ENCODE peak calls at places on chromosomes 3 and 15, in five cellular contexts. V, X, D, G and B are unnamed samples.

GRCh38 chr3:16101295-16102186 is 72.9 kb upstream of the GALNT15 start:
- DNase-seq in V (no peak), X (peak), D (no peak), G (peak), B (peak)

GRCh38 chr3:165868088-165868487 is 30.9 kb upstream of the BCHE start:
- DNase-seq in V (no peak), X (no peak), D (no peak), G (no peak), B (no peak)

GRCh38 chr3:58164199-58164879 is 46.4 kb downstream of the DNASE1L3 start:
- DNase-seq in V (no peak), X (no peak), D (no peak), G (no peak), B (no peak)

GRCh38 chr15:32029862-32030781 is at the start of gene CHRNA7:
- DNase-seq in V (peak), X (peak), D (no peak), G (no peak), B (peak)

GRCh38 chr3:159077860-159078259 is 276.0 kb downstream of the MFSD1 start:
- DNase-seq in V (no peak), X (no peak), D (no peak), G (no peak), B (no peak)

GRCh38 chr3:27428446-27428845 is 55.7 kb downstream of the SLC4A7 start:
- DNase-seq in V (no peak), X (no peak), D (no peak), G (no peak), B (no peak)

GRCh38 chr3:143266512-143266911 is 146.9 kb downstream of the CHST2 start:
- DNase-seq in V (no peak), X (no peak), D (no peak), G (no peak), B (no peak)

GRCh38 chr3:143122608-143123352 is 3.2 kb downstream of the CHST2 start:
- DNase-seq in V (no peak), X (no peak), D (no peak), G (no peak), B (no peak)

GRCh38 chr15:41276821-41277220 is 45.8 kb downstream of the CHP1 start:
- DNase-seq in V (no peak), X (no peak), D (no peak), G (no peak), B (no peak)

GRCh38 chr15:67154249-67154648 is 88.8 kb downstream of the SMAD3 start:
- DNase-seq in V (no peak), X (no peak), D (no peak), G (no peak), B (no peak)

GRCh38 chr3:56966509-56966908 is 94.0 kb upstream of the SPATA12 start:
- DNase-seq in V (no peak), X (no peak), D (no peak), G (no peak), B (no peak)

GRCh38 chr3:38558864-38559263 is 62.7 kb downstream of the EXOG start:
- DNase-seq in V (no peak), X (no peak), D (no peak), G (no peak), B (no peak)

GRCh38 chr3:139559541-139559940 is 20.0 kb upstream of the RBP1 start:
- DNase-seq in V (no peak), X (no peak), D (no peak), G (no peak), B (no peak)

GRCh38 chr3:134083626-134084229 is 54.0 kb upstream of the SLCO2A1 start:
- DNase-seq in V (no peak), X (no peak), D (no peak), G (no peak), B (no peak)

GRCh38 chr3:188687389-188687788 is 484.4 kb upstream of the TPRG1 start:
- DNase-seq in V (no peak), X (no peak), D (no peak), G (no peak), B (no peak)

GRCh38 chr3:176872771-176873209 is 324.5 kb downstream of the TBL1XR1 start:
- DNase-seq in V (peak), X (peak), D (peak), G (peak), B (peak)

GRCh38 chr3:8451696-8452095 is 49.9 kb upstream of the LMCD1 start:
- DNase-seq in V (no peak), X (no peak), D (no peak), G (no peak), B (no peak)

GRCh38 chr3:45896956-45897355 is 10.6 kb downstream of the CCR9 start:
- DNase-seq in V (no peak), X (no peak), D (no peak), G (no peak), B (no peak)

GRCh38 chr3:122944671-122945151 is 82.9 kb downstream of the SEMA5B start:
- DNase-seq in V (no peak), X (no peak), D (no peak), G (no peak), B (no peak)

GRCh38 chr3:48411041-48411588 is 18.8 kb downstream of the PLXNB1 start:
- DNase-seq in V (no peak), X (no peak), D (no peak), G (no peak), B (no peak)

GRCh38 chr3:177426151-177426904 is 229.0 kb upstream of the TBL1XR1 start:
- DNase-seq in V (no peak), X (no peak), D (no peak), G (no peak), B (no peak)

GRCh38 chr15:59817834-59818233 is 128.7 kb upstream of the BNIP2 start:
- DNase-seq in V (no peak), X (no peak), D (no peak), G (no peak), B (no peak)

GRCh38 chr3:196339493-196340254 is 1.5 kb upstream of the TM4SF19 start:
- DNase-seq in V (peak), X (no peak), D (no peak), G (no peak), B (peak)

GRCh38 chr3:150078983-150079739 is 108.5 kb upstream of the PFN2 start:
- DNase-seq in V (no peak), X (no peak), D (no peak), G (no peak), B (no peak)

GRCh38 chr3:73030073-73030597 is 31.3 kb upstream of the EBLN2 start:
- DNase-seq in V (no peak), X (no peak), D (no peak), G (no peak), B (no peak)

GRCh38 chr3:42655331-42655888 is 1.9 kb downstream of the ZBTB47 start:
- DNase-seq in V (no peak), X (no peak), D (no peak), G (no peak), B (no peak)

GRCh38 chr3:156906275-156906674 is 80.1 kb downstream of the LEKR1 start:
- DNase-seq in V (no peak), X (no peak), D (no peak), G (no peak), B (no peak)

GRCh38 chr3:197847866-197848401 is 56.9 kb downstream of the LRCH3 start:
- DNase-seq in V (no peak), X (no peak), D (peak), G (no peak), B (no peak)

DNA sequence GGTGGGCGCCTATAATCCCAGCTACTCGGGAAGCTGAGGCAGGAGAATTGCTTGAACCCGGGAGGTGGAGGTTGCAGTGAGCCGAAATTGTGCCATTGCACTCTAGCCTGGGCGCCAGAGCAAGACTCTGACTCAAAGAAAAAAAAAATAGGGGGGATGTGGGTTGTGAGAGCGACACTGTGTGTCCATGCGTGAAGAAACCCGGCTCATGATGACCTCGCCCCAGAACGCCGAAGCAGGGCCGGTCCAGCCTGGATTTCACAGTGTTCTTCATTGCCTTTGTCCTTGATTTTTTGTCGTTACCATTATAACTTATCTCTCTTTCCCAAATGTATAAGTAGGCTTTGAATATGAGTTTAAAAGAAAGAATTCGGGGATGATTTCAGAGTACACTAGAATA is 128.7 kb downstream of the PGPEP1L start:
- DNase-seq in V (no peak), X (no peak), D (no peak), G (no peak), B (no peak)
- TF ChIP-seq SRF in V (no peak), X (no peak), D (no peak), G (no peak), B (no peak)

GRCh38 chr3:191003742-191004141 is 141.2 kb upstream of the GMNC start:
- DNase-seq in V (no peak), X (no peak), D (no peak), G (no peak), B (no peak)

GRCh38 chr3:191008074-191008473 is 145.6 kb upstream of the GMNC start:
- DNase-seq in V (no peak), X (no peak), D (no peak), G (no peak), B (no peak)

GRCh38 chr3:191005790-191006189 is 143.3 kb upstream of the GMNC start:
- DNase-seq in V (no peak), X (no peak), D (no peak), G (peak), B (no peak)
- TF ChIP-seq SP1 in V (no peak), X (no peak), D (no peak), G (no peak), B (no peak)

GRCh38 chr3:37249294-37249693 is 74.9 kb upstream of the LRRFIP2 start:
- DNase-seq in V (no peak), X (no peak), D (no peak), G (no peak), B (no peak)
- TF ChIP-seq SRF in V (no peak), X (no peak), D (no peak), G (no peak), B (no peak)

DNA sequence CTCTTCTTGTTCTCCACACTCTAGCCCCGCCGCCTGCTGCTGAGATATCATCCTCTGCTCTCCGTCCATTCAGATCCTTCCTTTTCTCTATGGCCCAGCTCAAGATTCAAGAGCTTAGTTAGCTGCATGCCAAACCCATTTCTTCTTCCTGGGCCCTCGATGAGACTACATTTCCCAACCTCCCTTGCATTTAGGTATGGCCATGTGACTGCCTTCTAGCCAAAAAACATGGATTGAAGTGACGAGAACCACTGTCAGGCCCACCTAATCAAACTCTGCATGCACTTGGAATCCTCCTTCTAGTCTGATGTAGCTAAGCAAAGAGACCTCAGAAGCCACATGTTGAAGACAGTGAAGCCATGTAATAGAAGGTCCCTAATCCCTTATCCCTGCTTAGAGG is 308.2 kb downstream of the VPS13C start:
- DNase-seq in V (no peak), X (no peak), D (no peak), G (no peak), B (no peak)
- TF ChIP-seq SP1 in V (no peak), X (no peak), D (no peak), G (no peak), B (no peak)

DNA sequence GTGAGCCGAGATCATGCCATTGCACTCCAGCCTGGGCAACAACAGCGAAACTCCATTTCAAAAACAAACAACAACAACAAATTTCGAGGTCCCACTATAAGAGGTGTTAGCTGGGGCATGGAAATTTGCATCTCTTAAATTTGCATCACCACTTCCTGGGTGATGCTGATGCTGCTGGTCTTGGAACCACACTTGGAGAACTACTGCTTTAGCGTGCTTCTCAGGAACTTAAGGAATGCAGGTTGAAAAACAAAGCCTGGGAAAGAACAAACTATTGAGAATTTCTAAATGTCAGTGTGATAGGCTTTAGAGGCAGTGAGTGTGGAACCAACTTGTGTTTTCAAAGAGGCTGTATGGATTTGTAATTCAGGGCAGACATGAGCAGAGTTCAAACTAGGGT is 858.4 kb upstream of the ARPP21 start:
- DNase-seq in V (no peak), X (no peak), D (no peak), G (no peak), B (no peak)
- TF ChIP-seq SRF in V (no peak), X (no peak), D (no peak), G (no peak), B (no peak)

GRCh38 chr15:90686435-90687218 is 30.5 kb upstream of the BLM start:
- DNase-seq in V (no peak), X (no peak), D (peak), G (no peak), B (no peak)
- TF ChIP-seq SP1 in V (no peak), X (no peak), D (peak), G (no peak), B (no peak)

DNA sequence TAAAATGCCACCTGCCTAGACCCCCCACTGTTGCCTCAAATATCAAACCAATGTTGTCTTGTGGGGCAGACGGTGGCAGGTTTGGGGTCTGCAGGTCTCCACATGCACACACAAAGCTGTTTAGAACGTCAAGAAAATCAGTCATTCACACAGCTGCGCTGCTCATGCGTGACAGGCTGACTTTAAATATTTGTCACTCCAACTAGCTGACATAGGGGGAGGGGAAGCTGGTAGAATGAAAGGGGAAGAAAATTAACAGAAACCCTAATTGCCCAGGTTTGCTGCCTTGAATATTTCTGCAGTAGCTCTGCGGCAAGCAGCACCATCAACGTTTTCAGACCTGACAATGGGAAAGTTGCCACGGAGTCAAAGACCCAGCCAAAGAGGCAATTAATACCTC is 201.8 kb downstream of the ABHD5 start:
- DNase-seq in V (no peak), X (no peak), D (peak), G (no peak), B (no peak)
- TF ChIP-seq SRF in V (no peak), X (no peak), D (no peak), G (no peak), B (no peak)

GRCh38 chr3:9876991-9877390 is 3.1 kb downstream of the CIDEC start:
- DNase-seq in V (no peak), X (no peak), D (no peak), G (no peak), B (no peak)
- TF ChIP-seq SP1 in V (no peak), X (no peak), D (no peak), G (no peak), B (no peak)

GRCh38 chr3:46974421-46975227 is 1.9 kb downstream of the CCDC12 start:
- DNase-seq in V (no peak), X (no peak), D (no peak), G (no peak), B (peak)
- TF ChIP-seq SRF in V (no peak), X (no peak), D (no peak), G (no peak), B (no peak)

DNA sequence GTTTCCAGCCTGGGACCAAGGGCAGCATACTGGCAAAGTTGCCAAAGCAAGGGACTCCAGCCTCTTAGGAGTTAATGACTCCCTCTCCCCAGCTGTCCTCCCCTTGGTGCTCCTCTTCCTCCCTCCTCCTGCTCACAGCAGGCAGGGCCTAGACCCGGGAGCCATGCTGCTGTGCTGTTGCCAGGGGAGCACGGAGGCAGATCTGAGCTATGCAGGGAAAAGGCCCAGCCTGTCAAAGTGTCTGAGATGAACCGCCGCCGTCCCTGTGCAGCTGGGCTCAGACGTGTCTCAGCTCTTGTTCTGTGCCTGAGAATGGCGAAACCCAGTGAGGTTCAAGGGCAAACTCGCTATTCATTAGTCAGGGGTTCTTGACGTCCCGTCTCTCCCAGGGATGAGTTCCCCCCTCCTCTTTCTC is 60.8 kb upstream of the POLG start:
- DNase-seq in V (no peak), X (no peak), D (no peak), G (no peak), B (no peak)
- TF ChIP-seq SP1 in V (no peak), X (no peak), D (no peak), G (no peak), B (no peak)